ENCODE peak calls at places on chromosomes 12 and 14, in four cellular contexts. One of them, this sample, is unnamed.

GRCh38 chr12:44509471-44509870 is 366.6 kb downstream of the NELL2 start:
- DNase-seq in HepG2: no peak
- DNase-seq in WTC11: no peak
- DNase-seq in K562: no peak
- DNase-seq in this sample: no peak

GRCh38 chr12:3527181-3527580 is 36.2 kb downstream of the PRMT8 start:
- DNase-seq in HepG2: no peak
- DNase-seq in WTC11: no peak
- DNase-seq in K562: no peak
- DNase-seq in this sample: no peak

GRCh38 chr12:122282066-122282465 is 15.8 kb upstream of the VPS33A start:
- DNase-seq in HepG2: no peak
- DNase-seq in WTC11: no peak
- DNase-seq in K562: no peak
- DNase-seq in this sample: no peak

GRCh38 chr12:88953029-88953586 is 372.8 kb upstream of the KITLG start:
- DNase-seq in HepG2: no peak
- DNase-seq in WTC11: no peak
- DNase-seq in K562: no peak
- DNase-seq in this sample: no peak

GRCh38 chr14:20613094-20614037 is 22.2 kb upstream of the RNASE12 start:
- DNase-seq in HepG2: peak
- DNase-seq in WTC11: peak
- DNase-seq in K562: peak
- DNase-seq in this sample: peak

GRCh38 chr12:71900091-71900490 is 38.6 kb upstream of the TPH2 start:
- DNase-seq in HepG2: peak
- DNase-seq in WTC11: no peak
- DNase-seq in K562: no peak
- DNase-seq in this sample: peak

GRCh38 chr14:99562848-99563748 is 40.9 kb downstream of the CCDC85C start:
- DNase-seq in HepG2: peak
- DNase-seq in WTC11: peak
- DNase-seq in K562: peak
- DNase-seq in this sample: peak

GRCh38 chr12:46944771-46945170 is 119.0 kb upstream of the SLC38A4 start:
- DNase-seq in HepG2: no peak
- DNase-seq in WTC11: no peak
- DNase-seq in K562: no peak
- DNase-seq in this sample: no peak

GRCh38 chr12:53750812-53751335 is 905 bp downstream of the CISTR start:
- DNase-seq in HepG2: no peak
- DNase-seq in WTC11: peak
- DNase-seq in K562: peak
- DNase-seq in this sample: no peak
- TF ChIP-seq NR3C1 in HepG2: no peak
- TF ChIP-seq NR3C1 in WTC11: no peak
- TF ChIP-seq NR3C1 in K562: no peak
- TF ChIP-seq NR3C1 in this sample: no peak

DNA sequence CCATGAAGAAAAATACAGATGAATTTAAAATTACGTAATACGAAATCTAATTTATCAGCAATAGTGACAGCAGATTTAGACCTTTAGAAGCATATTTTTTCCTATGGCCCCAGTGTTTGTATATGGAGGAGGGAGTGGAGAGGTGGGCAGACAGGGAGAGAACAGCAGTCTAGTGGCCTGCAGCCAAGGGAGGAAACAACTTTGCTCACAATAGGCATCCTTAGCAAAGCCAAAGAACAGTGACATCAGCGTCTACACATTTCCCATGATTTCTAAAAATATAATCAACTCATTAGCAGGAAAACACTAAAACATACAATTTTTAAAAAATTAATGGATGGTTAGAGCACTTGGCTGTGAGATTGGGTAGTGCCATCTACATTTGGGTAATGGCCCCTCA is 622.6 kb upstream of the ATP2B1 start:
- DNase-seq in HepG2: no peak
- DNase-seq in WTC11: no peak
- DNase-seq in K562: no peak
- DNase-seq in this sample: no peak
- TF ChIP-seq NR3C1 in HepG2: no peak
- TF ChIP-seq NR3C1 in WTC11: no peak
- TF ChIP-seq NR3C1 in K562: no peak
- TF ChIP-seq NR3C1 in this sample: no peak

GRCh38 chr12:42129595-42130204 is 15.0 kb downstream of the GXYLT1 start:
- DNase-seq in HepG2: peak
- DNase-seq in WTC11: no peak
- DNase-seq in K562: no peak
- DNase-seq in this sample: peak
- TF ChIP-seq NR3C1 in HepG2: no peak
- TF ChIP-seq NR3C1 in WTC11: no peak
- TF ChIP-seq NR3C1 in K562: no peak
- TF ChIP-seq NR3C1 in this sample: no peak

GRCh38 chr12:130483616-130484180 is 146.0 kb downstream of the PIWIL1 start:
- DNase-seq in HepG2: no peak
- DNase-seq in WTC11: no peak
- DNase-seq in K562: no peak
- DNase-seq in this sample: no peak

GRCh38 chr12:130482448-130482847 is 144.8 kb downstream of the PIWIL1 start:
- DNase-seq in HepG2: no peak
- DNase-seq in WTC11: peak
- DNase-seq in K562: no peak
- DNase-seq in this sample: peak

GRCh38 chr12:130486146-130486435 is 148.4 kb downstream of the PIWIL1 start:
- DNase-seq in HepG2: no peak
- DNase-seq in WTC11: no peak
- DNase-seq in K562: no peak
- DNase-seq in this sample: no peak

GRCh38 chr12:130485291-130486145 is 147.8 kb downstream of the PIWIL1 start:
- DNase-seq in HepG2: no peak
- DNase-seq in WTC11: no peak
- DNase-seq in K562: no peak
- DNase-seq in this sample: no peak

GRCh38 chr12:130484221-130484620 is 146.5 kb downstream of the PIWIL1 start:
- DNase-seq in HepG2: no peak
- DNase-seq in WTC11: no peak
- DNase-seq in K562: no peak
- DNase-seq in this sample: no peak
- TF ChIP-seq NR3C1 in HepG2: no peak
- TF ChIP-seq NR3C1 in WTC11: no peak
- TF ChIP-seq NR3C1 in K562: no peak
- TF ChIP-seq NR3C1 in this sample: no peak

GRCh38 chr12:105974738-105975137 is 164.0 kb downstream of the NUAK1 start:
- DNase-seq in HepG2: no peak
- DNase-seq in WTC11: no peak
- DNase-seq in K562: no peak
- DNase-seq in this sample: no peak
- TF ChIP-seq NR3C1 in HepG2: no peak
- TF ChIP-seq NR3C1 in WTC11: no peak
- TF ChIP-seq NR3C1 in K562: no peak
- TF ChIP-seq NR3C1 in this sample: no peak

GRCh38 chr14:69366069-69366468 is 32.0 kb downstream of the ERH start:
- DNase-seq in HepG2: no peak
- DNase-seq in WTC11: no peak
- DNase-seq in K562: no peak
- DNase-seq in this sample: no peak
- TF ChIP-seq NR3C1 in HepG2: no peak
- TF ChIP-seq NR3C1 in WTC11: no peak
- TF ChIP-seq NR3C1 in K562: no peak
- TF ChIP-seq NR3C1 in this sample: no peak

GRCh38 chr12:76543831-76544347 is 15.7 kb downstream of the OSBPL8 start:
- DNase-seq in HepG2: no peak
- DNase-seq in WTC11: no peak
- DNase-seq in K562: no peak
- DNase-seq in this sample: no peak

GRCh38 chr12:76544601-76545261 is 14.8 kb downstream of the OSBPL8 start:
- DNase-seq in HepG2: no peak
- DNase-seq in WTC11: no peak
- DNase-seq in K562: no peak
- DNase-seq in this sample: no peak

GRCh38 chr12:76539727-76540126 is 19.8 kb downstream of the OSBPL8 start:
- DNase-seq in HepG2: no peak
- DNase-seq in WTC11: no peak
- DNase-seq in K562: peak
- DNase-seq in this sample: no peak

GRCh38 chr12:76545486-76545885 is 14.1 kb downstream of the OSBPL8 start:
- DNase-seq in HepG2: no peak
- DNase-seq in WTC11: no peak
- DNase-seq in K562: no peak
- DNase-seq in this sample: no peak

GRCh38 chr12:76542908-76543307 is 16.7 kb downstream of the OSBPL8 start:
- DNase-seq in HepG2: no peak
- DNase-seq in WTC11: no peak
- DNase-seq in K562: no peak
- DNase-seq in this sample: no peak
- TF ChIP-seq NR3C1 in HepG2: no peak
- TF ChIP-seq NR3C1 in WTC11: no peak
- TF ChIP-seq NR3C1 in K562: no peak
- TF ChIP-seq NR3C1 in this sample: no peak

DNA sequence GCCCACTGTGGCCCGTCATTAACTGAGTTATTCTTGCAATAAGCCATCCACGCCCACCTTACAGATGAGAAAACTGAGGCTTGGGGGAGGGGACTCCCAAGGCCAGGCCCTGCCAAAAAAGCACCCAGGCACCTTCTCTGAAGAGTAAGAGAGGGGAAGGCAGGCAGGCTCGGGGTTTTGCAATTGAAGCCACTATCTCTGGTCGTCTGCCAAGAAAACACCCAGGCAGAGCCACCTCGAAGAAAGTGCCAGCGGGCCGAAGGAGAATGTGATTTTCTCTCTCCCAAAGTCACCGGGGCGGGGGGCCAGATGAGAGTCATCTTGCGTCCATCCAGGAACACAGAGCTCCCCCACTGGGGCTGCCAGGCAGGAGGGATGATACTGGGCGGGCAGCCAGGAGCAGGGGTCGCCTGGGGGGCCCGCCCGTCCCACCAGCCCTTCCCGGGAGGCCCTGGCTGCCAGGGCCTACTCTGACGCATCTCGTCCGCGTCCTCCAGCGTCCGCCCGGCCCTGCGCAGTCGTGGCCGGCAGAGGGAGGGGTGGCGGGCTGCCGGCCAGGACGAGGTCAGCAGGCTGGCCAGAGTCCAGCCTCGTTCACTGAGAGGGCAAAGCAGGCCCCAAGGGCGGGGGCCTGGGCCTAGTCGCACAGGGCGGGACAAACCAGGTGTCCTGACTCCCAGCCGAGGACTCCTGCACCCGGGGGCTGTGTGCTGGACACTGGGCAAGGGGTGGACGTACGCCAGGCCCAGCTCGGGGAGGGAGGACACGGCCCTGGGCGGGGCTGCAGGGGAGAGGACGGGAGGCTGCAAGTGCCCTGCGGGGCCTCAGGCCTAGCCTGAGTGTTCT is 74.4 kb downstream of the RFLNA start:
- DNase-seq in HepG2: peak
- DNase-seq in WTC11: no peak
- DNase-seq in K562: no peak
- DNase-seq in this sample: no peak
- TF ChIP-seq NR3C1 in HepG2: no peak
- TF ChIP-seq NR3C1 in WTC11: no peak
- TF ChIP-seq NR3C1 in K562: no peak
- TF ChIP-seq NR3C1 in this sample: no peak

This sample was measured in A549.